ENCODE peak calls at places on chromosomes 4 and X, in four cellular contexts. L is HepG2, V is K562, M is GM12878. Y is an unnamed sample. For H3K79me2, the result is how much of the 10 kb centered on the place peaks cover.

GRCh38 chr4:139314047-139314800 is 11.9 kb upstream of the NDUFC1 start:
- DNase-seq in L (no peak), V (no peak), M (no peak), Y (peak)

GRCh38 chrX:29662101-29662500 is 553.3 kb upstream of the MAGEB2 start:
- DNase-seq in M (no peak), V (no peak), L (no peak), Y (no peak)

GRCh38 chrX:46788902-46789301 is 30.0 kb upstream of the SLC9A7 start:
- DNase-seq in L (no peak), M (no peak), V (no peak), Y (peak)

GRCh38 chr4:142824368-142824767 is 21.7 kb downstream of the INPP4B start:
- DNase-seq in V (no peak), M (no peak), L (no peak), Y (no peak)

GRCh38 chr4:38980903-38981676 is 51.1 kb downstream of the TMEM156 start:
- DNase-seq in L (peak), M (peak), V (no peak), Y (no peak)

GRCh38 chr4:75158451-75158850 is 225.5 kb downstream of the PARM1 start:
- DNase-seq in V (no peak), L (no peak), M (no peak), Y (no peak)

GRCh38 chrX:23292979-23293651 is 41.5 kb upstream of the PTCHD1 start:
- DNase-seq in V (no peak), L (no peak), M (no peak), Y (peak)

GRCh38 chr4:118981839-118982381 is 93.3 kb downstream of the SYNPO2 start:
- DNase-seq in L (peak), M (no peak), V (peak), Y (peak)

GRCh38 chr4:72300126-72300525 is 268.3 kb downstream of the NPFFR2 start:
- DNase-seq in M (no peak), V (no peak), L (no peak), Y (no peak)

GRCh38 chrX:72351606-72352338 is 46.1 kb upstream of the CITED1 start:
- DNase-seq in M (no peak), L (no peak), V (no peak), Y (no peak)

GRCh38 chrX:151722241-151722846 is 6.5 kb downstream of the FATE1 start:
- DNase-seq in L (peak), M (no peak), V (peak), Y (peak)

GRCh38 chr4:53510316-53510715 is 81.0 kb downstream of the LNX1 start:
- DNase-seq in V (no peak), M (no peak), L (no peak), Y (no peak)

GRCh38 chr4:145565328-145565727 is 53.9 kb upstream of the MMAA start:
- DNase-seq in L (no peak), V (no peak), M (no peak), Y (no peak)

DNA sequence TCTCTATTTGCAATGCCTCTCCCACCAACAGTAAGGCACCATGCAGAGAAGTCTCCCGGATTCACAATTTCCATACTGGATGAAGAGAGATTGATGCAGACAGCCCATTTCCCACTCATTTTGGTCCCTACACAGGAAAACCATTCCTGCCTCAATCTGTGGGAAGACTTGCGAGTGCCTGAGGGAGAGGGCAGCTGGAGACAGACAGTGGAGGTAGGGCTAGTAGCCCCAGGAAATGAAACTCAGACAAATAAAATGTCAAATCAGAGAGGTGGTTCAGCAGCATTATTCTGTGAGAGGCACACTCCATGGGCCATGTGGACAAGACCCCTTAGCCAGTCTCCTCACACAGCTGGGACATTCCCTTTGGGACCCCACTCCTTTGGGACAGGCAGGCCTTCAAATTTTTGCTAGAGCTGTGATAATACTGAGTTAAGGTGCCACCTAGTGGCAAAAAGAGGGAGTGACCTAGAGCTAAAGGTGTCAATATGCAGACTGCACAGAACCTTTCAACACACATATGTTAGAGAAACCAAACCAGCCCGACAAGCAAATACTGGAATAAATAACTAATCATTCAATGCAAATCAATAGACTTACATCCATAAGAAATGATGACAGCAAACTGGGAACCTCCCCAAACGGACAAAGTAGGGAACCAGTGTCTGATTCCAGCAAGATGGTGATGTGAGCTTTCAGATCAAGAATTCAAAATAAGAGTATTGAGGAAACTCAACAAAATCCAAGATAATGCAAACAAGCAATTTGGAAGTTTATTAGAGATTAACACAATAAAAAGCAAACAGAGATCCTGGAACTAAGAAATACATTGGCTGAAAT is 1865.3 kb upstream of the AGA start:
- DNase-seq in M (peak), V (peak), L (peak), Y (peak)
- TF ChIP-seq CTCF in M (peak), V (peak), L (peak), Y (peak)

GRCh38 chr4:84901745-84902283 is 64.7 kb downstream of the WDFY3 start:
- DNase-seq in L (no peak), M (no peak), V (no peak), Y (no peak)
- H3K79me2 ChIP-seq in L (under half), M (under half), V (under half), Y (half or more)

DNA sequence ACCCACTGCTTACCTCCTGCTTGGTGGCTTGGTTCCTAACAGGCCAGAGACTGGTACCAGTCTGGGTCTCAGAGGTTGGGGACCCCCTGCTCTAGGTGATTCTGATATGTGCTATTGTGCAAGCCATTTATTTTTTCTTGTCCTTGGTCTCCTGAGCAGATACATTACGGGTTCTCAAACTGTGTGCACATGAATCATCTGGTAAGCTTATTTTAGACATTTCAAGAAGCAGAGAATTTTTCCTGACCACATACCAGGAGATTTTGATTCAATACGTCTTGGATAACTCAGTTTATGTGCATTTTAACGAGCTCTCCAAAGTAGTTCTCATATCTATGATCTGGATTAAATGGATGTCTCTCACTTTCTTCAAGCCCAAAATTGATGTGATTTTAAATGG is 77.2 kb downstream of the FHIP1A start:
- DNase-seq in L (no peak), M (no peak), V (no peak), Y (no peak)
- TF ChIP-seq JUNB in L (no peak), M (no peak), V (no peak), Y (no peak)

GRCh38 chr4:184193556-184194525 is 23.8 kb downstream of the ENPP6 start:
- DNase-seq in M (no peak), V (peak), L (no peak), Y (peak)

GRCh38 chr4:184191267-184191666 is 26.4 kb downstream of the ENPP6 start:
- DNase-seq in M (no peak), L (no peak), V (no peak), Y (no peak)

GRCh38 chr4:184189966-184190365 is 27.7 kb downstream of the ENPP6 start:
- DNase-seq in L (no peak), M (no peak), V (no peak), Y (no peak)

GRCh38 chr4:184192933-184193332 is 24.7 kb downstream of the ENPP6 start:
- DNase-seq in M (no peak), V (no peak), L (no peak), Y (no peak)

DNA sequence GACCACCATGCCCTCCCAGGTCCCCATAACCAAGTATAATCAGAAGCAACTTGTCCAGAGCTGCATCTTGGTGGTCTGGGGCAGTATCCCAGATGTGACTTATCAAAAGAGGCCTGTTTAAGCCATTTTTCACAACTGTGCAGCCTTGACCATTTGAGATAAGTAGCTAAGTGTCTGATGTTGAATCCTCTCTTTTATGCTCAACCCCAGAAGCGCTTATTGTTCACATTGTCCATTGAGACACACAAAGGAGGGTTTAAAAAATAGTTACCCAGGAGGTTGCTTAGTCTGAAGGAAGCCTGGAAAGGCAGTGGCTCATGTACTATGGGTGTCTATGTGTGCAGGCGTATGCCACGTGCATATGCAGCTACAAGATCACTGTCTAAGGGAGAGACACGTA is 27.0 kb downstream of the ENPP6 start:
- DNase-seq in L (no peak), M (no peak), V (no peak), Y (no peak)
- TF ChIP-seq CTCF in L (no peak), M (no peak), V (no peak), Y (no peak)

GRCh38 chr4:78781925-78782324 is 5.8 kb downstream of the BMP2K start:
- DNase-seq in L (no peak), M (no peak), V (no peak), Y (no peak)
- H3K79me2 ChIP-seq in L (half or more), M (half or more), V (half or more), Y (half or more)

GRCh38 chr4:114267976-114268375 is 288.5 kb upstream of the ARSJ start:
- DNase-seq in L (no peak), V (no peak), M (no peak), Y (no peak)
- TF ChIP-seq JUNB in L (no peak), V (no peak), M (no peak), Y (no peak)

Y was measured in GM23338.